ENCODE peak calls at places on chromosome 10, in seven cellular contexts. E is effector CD8-positive, alpha-beta T cell; W is astrocyte of the spinal cord; D is nephron progenitor cell; R is DMS153; I is AG09319; U is Daoy. S is an unnamed sample.

GRCh38 chr10:44752451-44753441 is 158.4 kb upstream of the TMEM72 start:
- DNase-seq in E (no peak), W (peak), D (no peak), R (peak), I (peak), U (peak), S (no peak)

GRCh38 chr10:99619090-99619800 is 994 bp downstream of the SLC25A28 start:
- DNase-seq in E (no peak), W (peak), D (no peak), R (no peak), I (no peak), U (peak), S (no peak)

GRCh38 chr10:6843477-6843876 is 263.4 kb upstream of the PRKCQ start:
- DNase-seq in E (no peak), W (no peak), D (no peak), R (no peak), I (no peak), U (no peak), S (no peak)

GRCh38 chr10:123470570-123470969 is 195.6 kb upstream of the GPR26 start:
- DNase-seq in E (no peak), W (no peak), D (no peak), R (no peak), I (no peak), U (no peak), S (no peak)

GRCh38 chr10:22894714-22895113 is 33.1 kb upstream of the ARMC3 start:
- DNase-seq in E (no peak), W (no peak), D (no peak), R (no peak), I (no peak), U (peak), S (no peak)

GRCh38 chr10:49119746-49120145 is 4.4 kb upstream of the VSTM4 start:
- DNase-seq in E (no peak), W (peak), D (no peak), R (no peak), I (no peak), U (peak), S (no peak)

GRCh38 chr10:72637398-72637857 is 11.5 kb upstream of the MICU1 start:
- DNase-seq in E (no peak), W (peak), D (no peak), R (no peak), I (no peak), U (peak), S (no peak)

GRCh38 chr10:113329121-113329596 is 223.7 kb upstream of the HABP2 start:
- DNase-seq in E (no peak), W (peak), D (no peak), R (no peak), I (peak), U (peak), S (no peak)

GRCh38 chr10:5549462-5550249 is 24.9 kb downstream of the CALML3 start:
- DNase-seq in E (no peak), W (no peak), D (no peak), R (no peak), I (no peak), U (no peak), S (no peak)

GRCh38 chr10:17022399-17022798 is 107.2 kb downstream of the CUBN start:
- DNase-seq in E (no peak), W (peak), D (no peak), R (no peak), I (no peak), U (no peak), S (no peak)

GRCh38 chr10:70576803-70577517 is 25.6 kb downstream of the PRF1 start:
- DNase-seq in E (no peak), W (peak), D (no peak), R (no peak), I (no peak), U (peak), S (no peak)

GRCh38 chr10:4684434-4684833 is 141.6 kb upstream of the AKR1E2 start:
- DNase-seq in E (no peak), W (no peak), D (no peak), R (no peak), I (no peak), U (no peak), S (no peak)